ENCODE peak calls at places on chromosomes 11 and 22, in four cellular contexts. X, B, K and G are unnamed samples.
A peak's percentile ranks its signal among the peaks of the same experiment; 100 is the strongest.

GRCh38 chr11:70680781-70681281 is 282.5 kb downstream of the CTTN start:
- DNase-seq in B (no peak), X (no peak), K (no peak), G (no peak)

GRCh38 chr11:86211619-86212018 is 32.9 kb upstream of the EED start:
- DNase-seq in X (no peak), K (no peak), B (no peak), G (peak; percentile 38)

GRCh38 chr11:12088047-12088481 is 22.3 kb upstream of the MICAL2 start:
- DNase-seq in B (peak; percentile 68), K (peak; percentile 70), X (peak; percentile 82), G (peak; percentile 76)

GRCh38 chr11:58004664-58005063 is 19.0 kb upstream of the OR9Q1 start:
- DNase-seq in X (no peak), K (no peak), B (peak; percentile 78), G (no peak)

GRCh38 chr22:46354176-46354992 is 18.9 kb downstream of the TRMU start:
- DNase-seq in X (no peak), B (no peak), K (no peak), G (no peak)

GRCh38 chr11:17267576-17267975 is 9.0 kb upstream of the NUCB2 start:
- DNase-seq in X (peak; percentile 71), K (no peak), B (peak; percentile 64), G (peak; percentile 65)

GRCh38 chr11:70247710-70248072 is 22.8 kb upstream of the PPFIA1 start:
- DNase-seq in X (no peak), B (no peak), K (no peak), G (peak; percentile 58)

GRCh38 chr11:2574553-2575535 is 125.0 kb downstream of the KCNQ1OT1 start:
- DNase-seq in K (peak; percentile 45), B (no peak), X (no peak), G (no peak)

GRCh38 chr11:61297741-61298140 is 2.6 kb upstream of the VWCE start:
- DNase-seq in K (no peak), X (peak; percentile 99), B (peak; percentile 99), G (peak; percentile 96)

GRCh38 chr11:69220581-69221051 is 64.9 kb downstream of the SMIM38 start:
- DNase-seq in X (peak; percentile 8), B (no peak), K (peak; percentile 24), G (no peak)

GRCh38 chr11:107477820-107478219 is 20.2 kb upstream of the CWF19L2 start:
- DNase-seq in X (no peak), K (no peak), B (no peak), G (no peak)

GRCh38 chr22:24548812-24549211 is 6.1 kb downstream of the GUCD1 start:
- DNase-seq in K (no peak), B (no peak), X (no peak), G (no peak)

GRCh38 chr11:42536961-42537360 is 774.8 kb upstream of the API5 start:
- DNase-seq in X (no peak), B (no peak), K (no peak), G (no peak)

GRCh38 chr22:21755855-21756284 is 20.3 kb upstream of the YPEL1 start:
- DNase-seq in B (peak; percentile 64), X (peak; percentile 92), K (no peak), G (peak; percentile 2)

GRCh38 chr11:102385053-102385976 is 38.3 kb downstream of the BIRC2 start:
- DNase-seq in B (no peak), K (no peak), X (no peak), G (no peak)

GRCh38 chr11:7414729-7415536 is 70.4 kb upstream of the OLFML1 start:
- DNase-seq in B (no peak), K (no peak), X (no peak), G (no peak)

GRCh38 chr11:81207421-81208054 is 1526.1 kb downstream of the FAM181B start:
- DNase-seq in K (no peak), B (no peak), X (no peak), G (no peak)

GRCh38 chr22:40326905-40327735 is 19.2 kb upstream of the ADSL start:
- DNase-seq in B (peak; percentile 31), K (no peak), X (peak; percentile 47), G (no peak)

GRCh38 chr22:36175892-36176291 is 15.3 kb upstream of the APOL3 start:
- DNase-seq in B (no peak), X (no peak), K (no peak), G (no peak)

GRCh38 chr11:2421996-2422395 is 21.4 kb downstream of the TSSC4 start:
- DNase-seq in K (no peak), X (no peak), B (no peak), G (no peak)

GRCh38 chr11:70107756-70108155 is 29.6 kb downstream of the ANO1 start:
- DNase-seq in K (no peak), X (no peak), B (no peak), G (no peak)

GRCh38 chr11:2409026-2409553 is 8.5 kb downstream of the TSSC4 start:
- DNase-seq in K (no peak), B (no peak), X (no peak), G (no peak)

GRCh38 chr22:27732391-27732790 is 69.2 kb downstream of the MN1 start:
- DNase-seq in X (no peak), B (no peak), K (no peak), G (no peak)

GRCh38 chr22:36465232-36466021 is 16.0 kb downstream of the TXN2 start:
- DNase-seq in K (peak; percentile 83), X (peak; percentile 85), B (peak; percentile 93), G (peak; percentile 93)

GRCh38 chr11:86559311-86559945 is 113.0 kb downstream of the ME3 start:
- DNase-seq in X (peak; percentile 90), K (peak; percentile 55), B (peak; percentile 95), G (peak; percentile 43)

DNA sequence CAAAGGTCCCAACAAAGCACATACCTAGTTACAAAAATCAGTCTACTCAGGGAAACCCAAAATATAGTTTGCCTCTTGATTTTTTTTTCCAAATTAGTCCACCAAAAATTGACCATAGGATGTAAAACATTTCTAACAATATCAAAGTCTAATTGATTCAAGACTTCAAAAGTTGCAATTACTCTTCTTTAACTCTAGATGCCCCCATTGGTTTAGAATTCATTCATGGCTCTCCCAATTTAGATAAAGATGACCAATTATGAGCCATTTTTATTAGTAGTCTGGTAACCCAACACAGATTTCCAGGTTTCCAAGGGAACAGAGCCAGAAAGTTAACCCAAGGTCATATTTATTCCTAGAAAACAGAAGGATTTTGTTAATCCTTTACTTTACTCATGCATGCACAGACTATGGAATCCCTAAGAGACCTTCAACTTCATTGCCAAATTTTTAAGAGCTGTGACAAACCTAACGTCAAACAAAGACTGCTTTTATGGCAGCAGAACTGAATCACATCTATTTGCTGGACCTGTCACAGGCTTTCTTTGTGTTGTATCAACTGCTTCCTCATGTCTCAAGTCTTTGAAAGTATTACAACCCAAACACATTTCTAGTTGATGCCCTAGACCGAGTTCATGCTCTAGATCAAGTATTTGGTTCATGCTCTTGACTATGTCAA is 55.3 kb downstream of the C22orf42 start:
- DNase-seq in B (peak; percentile 21), K (no peak), X (peak; percentile 27), G (peak; percentile 17)
- TF ChIP-seq CTCF in B (peak; percentile 29), K (peak; percentile 27), X (peak; percentile 38), G (peak; percentile 45)

GRCh38 chr11:23112390-23112789 is 252.1 kb upstream of the CCDC179 start:
- DNase-seq in K (no peak), X (no peak), B (no peak), G (no peak)

GRCh38 chr11:23113887-23114216 is 253.6 kb upstream of the CCDC179 start:
- DNase-seq in K (no peak), B (no peak), X (no peak), G (no peak)

DNA sequence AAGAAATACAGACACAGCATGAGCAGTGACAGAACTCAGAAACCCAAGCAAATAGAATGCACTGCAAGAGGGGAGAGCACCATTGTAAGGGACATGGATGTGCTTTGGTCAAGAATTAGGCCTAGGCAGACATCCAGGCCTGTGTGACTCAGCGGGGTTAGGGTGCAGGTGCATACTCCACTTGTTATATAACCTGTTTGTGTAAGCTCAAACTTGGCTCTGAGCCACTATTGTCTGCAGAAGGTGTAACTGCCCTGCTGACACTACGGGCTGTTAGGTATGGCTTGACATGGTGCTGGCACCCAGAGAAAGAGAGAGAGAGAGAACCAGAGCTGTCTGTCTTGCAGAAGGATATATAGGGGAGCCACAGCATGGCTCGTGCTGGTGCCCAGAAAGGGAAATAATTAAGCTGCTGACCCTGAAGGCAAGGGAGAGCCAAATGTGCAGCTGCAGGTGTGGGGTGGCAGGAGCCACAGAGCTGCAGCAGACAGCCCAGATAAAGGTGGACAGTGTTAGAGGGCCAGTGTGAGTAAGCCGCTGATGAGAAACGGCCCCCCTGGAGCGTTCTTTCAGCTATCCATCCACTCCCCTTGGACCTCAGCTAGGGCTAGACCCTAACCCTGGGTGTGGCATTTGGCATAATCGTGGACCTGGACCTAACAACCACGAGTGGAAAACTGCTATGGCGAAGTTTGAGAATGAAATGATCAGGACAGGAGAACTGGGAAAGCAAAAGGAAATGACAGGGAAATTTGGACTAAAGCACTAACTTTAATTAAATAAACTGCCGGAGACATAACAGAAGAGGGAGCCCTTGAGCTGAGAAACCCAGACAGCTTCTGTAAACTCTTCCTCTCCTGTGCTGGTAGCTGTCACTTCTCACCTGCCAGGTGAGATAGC is 253.0 kb upstream of the CCDC179 start:
- DNase-seq in K (peak; percentile 77), B (peak; percentile 65), X (peak; percentile 48), G (peak; percentile 44)
- TF ChIP-seq CTCF in K (peak; percentile 70), B (peak; percentile 67), X (peak; percentile 57), G (peak; percentile 49)

DNA sequence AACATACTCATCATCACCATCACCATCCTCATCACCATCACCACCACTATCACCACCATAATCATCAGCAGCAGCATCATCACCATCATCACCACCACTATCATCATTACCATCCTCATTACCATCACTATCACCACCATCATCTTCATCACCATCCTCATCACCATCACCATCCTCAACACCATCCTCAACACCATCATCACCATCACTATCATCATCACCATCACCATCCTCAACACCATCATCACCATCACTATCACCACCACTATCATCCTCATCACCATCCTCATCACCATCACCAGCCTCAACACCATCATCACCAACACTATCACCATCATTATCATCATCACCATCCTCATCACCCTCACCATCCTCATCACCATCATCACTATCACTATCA is 16.6 kb downstream of the RTN4R start:
- DNase-seq in B (no peak), K (no peak), X (no peak), G (no peak)
- TF ChIP-seq CTCF in B (no peak), K (no peak), X (no peak), G (no peak)

DNA sequence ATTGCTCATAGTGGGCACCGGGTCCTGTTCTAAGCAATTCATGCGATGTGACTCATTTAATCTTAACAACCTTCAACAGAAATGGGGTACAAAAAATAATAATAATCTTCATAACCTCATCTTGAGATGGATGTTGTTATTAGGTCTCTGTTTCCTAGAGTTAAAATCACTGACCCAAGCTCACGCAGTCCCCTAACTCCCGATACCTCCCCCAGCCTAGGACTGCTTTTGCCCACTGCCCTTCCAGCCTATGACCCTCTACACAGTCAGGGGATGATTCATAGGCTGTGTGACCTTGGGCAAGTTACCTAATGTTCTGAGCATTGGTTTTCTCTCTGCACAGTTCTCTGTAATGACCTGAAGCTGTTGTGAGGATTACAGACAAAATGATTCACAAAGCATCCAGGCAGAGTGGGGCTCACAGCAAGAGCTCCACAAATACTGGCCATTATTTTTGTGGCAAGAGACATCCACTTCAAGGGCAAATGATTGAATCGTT is 19.9 kb downstream of the MTFP1 start:
- DNase-seq in K (no peak), B (no peak), X (peak; percentile 59), G (no peak)
- TF ChIP-seq CTCF in K (no peak), B (no peak), X (no peak), G (no peak)